ENCODE peak calls at places on chromosomes 4 and X, in four cellular contexts. T is amniotic epithelial cell, K is T1000, R is occipital lobe. P is an unnamed sample.

GRCh38 chr4:61500883-61501282 is 300.8 kb downstream of the ADGRL3 start:
- DNase-seq in R (no peak), T (peak), K (no peak), P (peak)

GRCh38 chrX:96314974-96315373 is 369.7 kb upstream of the DIAPH2 start:
- DNase-seq in T (peak), R (no peak), K (peak), P (peak)

GRCh38 chr4:25927361-25928040 is 13.5 kb downstream of the SMIM20 start:
- DNase-seq in T (no peak), R (no peak), K (no peak), P (no peak)

GRCh38 chr4:128787509-128788311 is 21.8 kb upstream of the JADE1 start:
- DNase-seq in K (no peak), R (no peak), T (no peak), P (no peak)

GRCh38 chrX:25003066-25003849 is 12.5 kb downstream of the ARX start:
- DNase-seq in R (no peak), K (no peak), T (no peak), P (no peak)

GRCh38 chrX:3549442-3549875 is 164.0 kb downstream of the PRKX start:
- DNase-seq in K (no peak), R (peak), T (no peak), P (peak)

GRCh38 chr4:8869002-8869878 is 2.4 kb downstream of the HMX1 start:
- DNase-seq in K (no peak), R (no peak), T (no peak), P (no peak)

GRCh38 chrX:16826207-16826606 is 39.9 kb downstream of the TXLNG start:
- DNase-seq in K (no peak), R (no peak), T (peak), P (peak)

GRCh38 chr4:38574559-38575333 is 89.3 kb upstream of the KLF3 start:
- DNase-seq in K (no peak), R (peak), T (no peak), P (no peak)

GRCh38 chr4:140800686-140801085 is 44.5 kb upstream of the TBC1D9 start:
- DNase-seq in T (no peak), K (no peak), R (no peak), P (no peak)